ENCODE peak calls at places on chromosomes 7 and 10, in four cellular contexts. J is stimulated activated CD4-positive, alpha-beta T cell treated with anti-CD3 and anti-CD28 coated beads, Interleukin-1b, Interleukin-23, amount 100 ng/mL, for 4 hours; O is T-cell; L is activated naive CD8-positive, alpha-beta T cell treated with anti-CD3 and anti-CD28 coated beads for 36 hours. R is an unnamed sample.
A peak's percentile ranks its signal among the peaks of the same experiment; 100 is the strongest.

GRCh38 chr10:113104071-113104470 is 154.0 kb downstream of the TCF7L2 start:
- DNase-seq in J (no peak), O (no peak), L (no peak), R (no peak)

GRCh38 chr7:69695998-69696657 is 97.9 kb downstream of the AUTS2 start:
- DNase-seq in J (no peak), O (no peak), L (no peak), R (no peak)

GRCh38 chr7:119335405-119335804 is 937.6 kb upstream of the KCND2 start:
- DNase-seq in J (no peak), O (no peak), L (no peak), R (no peak)

GRCh38 chr10:123270221-123270620 is 116.0 kb downstream of the BUB3 start:
- DNase-seq in J (no peak), O (no peak), L (no peak), R (no peak)

GRCh38 chr10:111247781-111248389 is 171.1 kb downstream of the ADRA2A start:
- DNase-seq in J (no peak), O (no peak), L (no peak), R (no peak)

GRCh38 chr7:112521942-112522341 is 41.2 kb downstream of the LSMEM1 start:
- DNase-seq in J (no peak), O (no peak), L (no peak), R (no peak)

GRCh38 chr7:122518488-122518887 is 180.4 kb downstream of the RNF133 start:
- DNase-seq in J (no peak), O (no peak), L (no peak), R (no peak)

GRCh38 chr10:124886195-124886594 is 55.7 kb upstream of the ZRANB1 start:
- DNase-seq in J (no peak), O (no peak), L (no peak), R (no peak)

GRCh38 chr10:53236941-53237340 is 464.4 kb upstream of the MBL2 start:
- DNase-seq in J (no peak), O (no peak), L (no peak), R (no peak)

GRCh38 chr10:132666733-132667612 is 119.0 kb downstream of the NKX6-2 start:
- DNase-seq in J (no peak), O (no peak), L (no peak), R (no peak)

GRCh38 chr10:114647545-114648138 is 10.4 kb downstream of the ABLIM1 start:
- DNase-seq in J (no peak), O (no peak), L (no peak), R (no peak)

GRCh38 chr7:107661865-107662379 is 1.3 kb downstream of the SLC26A4 start:
- DNase-seq in J (no peak), O (no peak), L (no peak), R (no peak)

GRCh38 chr7:66728571-66728970 is 12.0 kb upstream of the RABGEF1 start:
- DNase-seq in J (no peak), O (no peak), L (no peak), R (no peak)

GRCh38 chr10:78544447-78545085 is 510.9 kb downstream of the RPS24 start:
- DNase-seq in J (no peak), O (no peak), L (no peak), R (no peak)

GRCh38 chr10:95428702-95429101 is 132.5 kb downstream of the SORBS1 start:
- DNase-seq in J (no peak), O (no peak), L (no peak), R (no peak)

GRCh38 chr7:95871078-95871848 is 98.9 kb downstream of the DYNC1I1 start:
- DNase-seq in J (no peak), O (no peak), L (peak; percentile 3), R (no peak)

GRCh38 chr7:141123522-141123921 is 49.7 kb downstream of the TMEM178B start:
- DNase-seq in J (no peak), O (no peak), L (no peak), R (no peak)

GRCh38 chr10:53209941-53210611 is 437.5 kb upstream of the MBL2 start:
- DNase-seq in J (no peak), O (no peak), L (no peak), R (no peak)

GRCh38 chr10:86756511-86757109 is at the start of gene BMPR1A:
- DNase-seq in J (no peak), O (no peak), L (no peak), R (no peak)

GRCh38 chr7:123231060-123232000 is 31.6 kb upstream of the SLC13A1 start:
- DNase-seq in J (no peak), O (no peak), L (no peak), R (no peak)